ENCODE peak calls at places on chromosome 13, in six cellular contexts. N, O, Z, D, H and T are unnamed samples.

GRCh38 chr13:40920826-40921225 is 98.3 kb downstream of the ELF1 start:
- DNase-seq in N (no peak), O (no peak), Z (no peak), D (no peak), H (no peak), T (no peak)

GRCh38 chr13:50887153-50887552 is 22.4 kb upstream of the RNASEH2B start:
- DNase-seq in N (no peak), O (no peak), Z (no peak), D (no peak), H (no peak), T (no peak)

GRCh38 chr13:30857018-30857417 is 49.1 kb upstream of the MEDAG start:
- DNase-seq in N (no peak), O (no peak), Z (no peak), D (no peak), H (no peak), T (no peak)

GRCh38 chr13:89923731-89924130 is 1423.8 kb upstream of the MIR17HG start:
- DNase-seq in N (no peak), O (no peak), Z (no peak), D (no peak), H (no peak), T (no peak)

GRCh38 chr13:112690242-112690943 is 555 bp downstream of the ATP11A start:
- DNase-seq in N (peak), O (no peak), Z (peak), D (no peak), H (peak), T (peak)

GRCh38 chr13:75530536-75530935 is 7.1 kb downstream of the COMMD6 start:
- DNase-seq in N (no peak), O (no peak), Z (no peak), D (no peak), H (no peak), T (no peak)

GRCh38 chr13:94195715-94196114 is 283.8 kb downstream of the DCT start:
- DNase-seq in N (peak), O (no peak), Z (no peak), D (no peak), H (no peak), T (no peak)

GRCh38 chr13:94702181-94703041 is 9.9 kb downstream of the SOX21 start:
- DNase-seq in N (no peak), O (no peak), Z (peak), D (no peak), H (no peak), T (no peak)

GRCh38 chr13:94825507-94825906 is 113.2 kb upstream of the SOX21 start:
- DNase-seq in N (peak), O (no peak), Z (peak), D (no peak), H (no peak), T (no peak)

GRCh38 chr13:94218537-94218936 is 260.9 kb downstream of the DCT start:
- DNase-seq in N (no peak), O (no peak), Z (peak), D (no peak), H (no peak), T (no peak)

GRCh38 chr13:25084101-25084500 is 11.8 kb upstream of the PABPC3 start:
- DNase-seq in N (no peak), O (no peak), Z (no peak), D (no peak), H (no peak), T (no peak)

GRCh38 chr13:54637377-54637776 is 1608.8 kb downstream of the OLFM4 start:
- DNase-seq in N (peak), O (no peak), Z (peak), D (no peak), H (no peak), T (peak)

GRCh38 chr13:29922896-29923295 is 72.5 kb upstream of the UBL3 start:
- DNase-seq in N (no peak), O (no peak), Z (no peak), D (no peak), H (no peak), T (no peak)

GRCh38 chr13:29575098-29575497 is 20.4 kb downstream of the SLC7A1 start:
- DNase-seq in N (no peak), O (no peak), Z (no peak), D (no peak), H (no peak), T (no peak)

GRCh38 chr13:44764334-44764733 is 188.2 kb upstream of the TSC22D1 start:
- DNase-seq in N (no peak), O (no peak), Z (peak), D (no peak), H (no peak), T (no peak)

GRCh38 chr13:31154939-31155338 is 6.8 kb downstream of the HSPH1 start:
- DNase-seq in N (no peak), O (no peak), Z (no peak), D (no peak), H (no peak), T (no peak)